ENCODE peak calls at places on chromosomes 3 and 15, in six cellular contexts. F is right lobe of liver, N is RWPE2, V is thoracic aorta, C is GM23338, O is uterus. U is an unnamed sample.

GRCh38 chr3:153693207-153693606 is 428.0 kb upstream of the ARHGEF26 start:
- DNase-seq in F (no peak), N (no peak), V (no peak), C (no peak), O (no peak), U (no peak)

GRCh38 chr15:61530769-61531168 is 301.7 kb upstream of the RORA start:
- DNase-seq in F (no peak), N (no peak), V (no peak), C (peak; percentile 62), O (no peak), U (no peak)

GRCh38 chr3:128585974-128586373 is 64.6 kb downstream of the RPN1 start:
- DNase-seq in F (no peak), N (no peak), V (no peak), C (no peak), O (no peak), U (no peak)

GRCh38 chr15:33043636-33044035 is 150.9 kb downstream of the FMN1 start:
- DNase-seq in F (no peak), N (no peak), V (no peak), C (no peak), O (no peak), U (no peak)

GRCh38 chr3:149963485-149963884 is 7.2 kb downstream of the PFN2 start:
- DNase-seq in F (no peak), N (no peak), V (no peak), C (no peak), O (no peak), U (no peak)

GRCh38 chr3:156626104-156626503 is 48.3 kb upstream of the TIPARP start:
- DNase-seq in F (no peak), N (peak; percentile 79), V (no peak), C (no peak), O (no peak), U (no peak)

GRCh38 chr15:72306211-72306785 is 13.7 kb downstream of the CELF6 start:
- DNase-seq in F (no peak), N (peak; percentile 70), V (no peak), C (peak; percentile 91), O (peak; percentile 22), U (no peak)

GRCh38 chr15:44596511-44597010 is 59.6 kb downstream of the EIF3J start:
- DNase-seq in F (no peak), N (no peak), V (no peak), C (no peak), O (no peak), U (no peak)

GRCh38 chr3:155369735-155370134 is 76.3 kb upstream of the STRIT1 start:
- DNase-seq in F (no peak), N (no peak), V (no peak), C (no peak), O (no peak), U (no peak)

GRCh38 chr3:71395927-71396695 is 187.4 kb downstream of the FOXP1 start:
- DNase-seq in F (no peak), N (no peak), V (no peak), C (no peak), O (no peak), U (no peak)
- H3K4me1 ChIP-seq in F (no peaks in the 10 kb centered on the region), N (peaks cover 25% of the 10 kb centered on the region), V (peaks cover 32% of the 10 kb centered on the region), C (peaks cover 1% of the 10 kb centered on the region), O (no peaks in the 10 kb centered on the region), U (peaks cover 15% of the 10 kb centered on the region)

GRCh38 chr3:15218689-15219088 is 12.6 kb downstream of the CAPN7 start:
- DNase-seq in F (no peak), N (no peak), V (no peak), C (no peak), O (no peak), U (no peak)
- H3K27ac ChIP-seq in F (no peak overlapping the region), N (no peak overlapping the region), V (no peak overlapping the region), C (no peak overlapping the region), O (no peak overlapping the region), U (no peak overlapping the region)

DNA sequence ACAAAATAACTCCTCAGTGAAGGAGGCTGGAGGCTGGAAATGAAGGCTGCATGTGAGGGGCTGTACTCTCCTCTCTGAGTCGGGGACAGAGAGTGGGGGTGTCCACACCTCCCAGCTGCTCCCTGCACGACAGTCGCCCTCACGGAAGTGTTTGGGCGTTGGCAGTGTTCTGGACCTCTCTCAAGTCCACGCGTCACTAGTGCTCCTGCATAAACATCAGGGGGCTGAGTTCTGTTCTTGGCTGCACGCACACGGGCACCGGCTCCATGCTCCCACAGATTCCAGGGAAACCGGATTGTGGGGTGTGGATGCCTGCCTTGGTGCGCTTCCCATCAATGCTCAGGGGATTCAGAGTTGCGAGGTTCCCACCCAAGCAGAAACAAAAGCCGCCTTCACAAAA is 7.4 kb downstream of the RASGRF1 start:
- DNase-seq in F (no peak), N (peak; percentile 34), V (no peak), C (no peak), O (no peak), U (no peak)
- H3K4me3 ChIP-seq in F (no peak overlapping the region), N (no peak overlapping the region), V (no peak overlapping the region), C (no peak overlapping the region), O (no peak overlapping the region), U (no peak overlapping the region)

GRCh38 chr15:64766041-64766440 is 9.3 kb downstream of the RBPMS2 start:
- DNase-seq in F (no peak), N (no peak), V (no peak), C (no peak), O (no peak), U (no peak)

GRCh38 chr15:64763462-64763861 is 11.9 kb downstream of the RBPMS2 start:
- DNase-seq in F (no peak), N (no peak), V (no peak), C (no peak), O (no peak), U (no peak)

GRCh38 chr15:64763874-64764273 is 11.5 kb downstream of the RBPMS2 start:
- DNase-seq in F (peak; percentile 66), N (no peak), V (no peak), C (no peak), O (no peak), U (peak; percentile 36)

GRCh38 chr15:64770626-64771025 is 4.8 kb downstream of the RBPMS2 start:
- DNase-seq in F (no peak), N (no peak), V (no peak), C (no peak), O (no peak), U (no peak)

GRCh38 chr15:64767203-64767602 is 8.2 kb downstream of the RBPMS2 start:
- DNase-seq in F (no peak), N (no peak), V (no peak), C (no peak), O (no peak), U (no peak)
- H3K4me1 ChIP-seq in F (no peaks in the 10 kb centered on the region), N (no peaks in the 10 kb centered on the region), V (no peaks in the 10 kb centered on the region), C (peaks cover 61% of the 10 kb centered on the region), O (no peaks in the 10 kb centered on the region), U (peaks cover 6% of the 10 kb centered on the region)

DNA sequence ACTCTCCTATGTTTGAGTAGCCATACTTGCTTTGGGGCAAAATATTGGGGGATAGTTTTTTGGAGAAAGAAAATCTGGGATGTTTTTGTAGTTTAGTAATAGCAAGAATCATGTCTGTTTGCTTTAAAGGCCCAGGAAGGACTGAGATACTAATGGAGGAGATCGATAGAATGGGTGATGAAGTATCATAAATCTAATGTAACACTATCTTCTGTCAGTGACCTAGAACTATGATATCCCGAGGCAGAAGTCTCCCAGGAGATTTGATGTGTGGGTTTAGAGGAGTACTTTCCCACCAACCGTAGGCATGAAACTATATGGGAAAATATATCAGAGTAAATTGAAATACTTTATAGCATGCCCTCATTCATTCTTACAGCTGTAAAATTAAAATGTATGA is 21.0 kb upstream of the NFKBIZ start:
- DNase-seq in F (no peak), N (no peak), V (no peak), C (no peak), O (no peak), U (no peak)
- H3K27ac ChIP-seq in F (peak overlapping the region; percentile 89), N (no peak overlapping the region), V (peak overlapping the region; percentile 83), C (no peak overlapping the region), O (peak overlapping the region; percentile 93), U (peak overlapping the region; percentile 92)

DNA sequence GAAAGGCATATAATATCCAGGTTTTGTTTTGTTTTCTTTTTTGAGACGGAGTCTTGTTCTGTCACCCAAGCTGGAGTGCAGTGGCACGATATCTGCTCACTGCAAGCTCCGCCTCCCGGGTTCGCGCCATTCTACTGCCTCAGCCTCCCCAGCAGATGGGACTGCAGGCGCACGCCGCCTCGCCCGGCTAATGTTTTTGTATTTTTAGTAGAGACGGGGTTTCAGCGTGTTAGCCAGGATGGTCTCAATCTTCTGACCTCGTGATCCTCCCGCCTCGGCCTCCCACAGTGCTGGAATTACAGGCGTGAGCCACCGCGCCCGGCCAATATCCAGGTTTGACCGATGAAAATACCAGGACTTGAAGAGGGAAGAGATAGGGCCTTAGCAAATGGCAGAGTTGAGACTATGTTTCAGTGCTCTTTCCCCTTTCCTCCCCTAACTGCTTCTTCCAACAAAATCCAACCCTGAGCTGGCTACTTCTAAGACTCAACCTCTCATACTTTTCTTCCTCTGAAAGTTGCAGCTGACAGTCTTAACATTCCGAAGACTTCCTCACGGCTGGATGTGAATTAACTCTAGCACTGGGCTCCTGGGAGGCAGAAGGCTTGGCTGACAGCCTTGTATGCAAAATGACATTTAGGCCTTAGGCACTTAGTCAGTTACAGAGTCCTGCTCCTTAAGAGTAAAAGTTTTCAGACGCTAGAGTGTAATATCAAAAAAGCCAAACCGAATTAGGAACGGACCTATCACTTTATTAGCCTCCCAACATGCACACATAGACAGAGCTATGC is 15.2 kb upstream of the ANXA2 start:
- DNase-seq in F (no peak), N (no peak), V (no peak), C (no peak), O (no peak), U (no peak)
- H3K4me3 ChIP-seq in F (no peak overlapping the region), N (no peak overlapping the region), V (no peak overlapping the region), C (no peak overlapping the region), O (no peak overlapping the region), U (no peak overlapping the region)

GRCh38 chr3:134934933-134935332 is 139.9 kb downstream of the EPHB1 start:
- DNase-seq in F (no peak), N (no peak), V (no peak), C (no peak), O (no peak), U (no peak)
- H3K4me1 ChIP-seq in F (no peaks in the 10 kb centered on the region), N (no peaks in the 10 kb centered on the region), V (no peaks in the 10 kb centered on the region), C (peaks cover 41% of the 10 kb centered on the region), O (no peaks in the 10 kb centered on the region), U (no peaks in the 10 kb centered on the region)

DNA sequence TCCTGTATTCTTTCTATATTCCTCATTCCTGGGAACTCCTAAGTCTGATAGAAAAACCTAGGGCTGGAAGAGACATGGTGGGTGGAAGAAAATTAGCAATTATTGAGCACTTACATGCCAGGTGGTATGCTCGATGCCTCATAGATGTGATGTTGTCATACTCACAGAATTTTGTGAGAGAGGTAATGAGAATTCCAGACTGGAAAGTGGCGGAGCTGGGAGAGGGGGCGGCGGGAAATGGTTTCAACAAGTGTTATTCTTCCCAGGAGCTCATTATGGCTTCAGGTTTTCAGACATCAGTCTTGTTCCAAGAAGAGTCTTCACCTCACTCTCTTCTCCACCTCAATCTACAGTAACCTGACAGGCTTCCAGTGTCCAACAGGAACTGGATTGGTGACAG is 16.2 kb downstream of the TIMP4 start:
- DNase-seq in F (no peak), N (no peak), V (no peak), C (no peak), O (no peak), U (no peak)
- H3K27ac ChIP-seq in F (no peak overlapping the region), N (no peak overlapping the region), V (peak overlapping the region; percentile 97), C (no peak overlapping the region), O (no peak overlapping the region), U (no peak overlapping the region)